ENCODE peak calls at places on chromosomes 6 and 20, in nine cellular contexts. One of them, this sample, is unnamed.

GRCh38 chr6:3410385-3411360 is 46.2 kb downstream of the SLC22A23 start:
- DNase-seq in midbrain: peak
- DNase-seq in SK-MEL-5: peak
- DNase-seq in T follicular helper cell: peak
- DNase-seq in stimulated activated CD4-positive, alpha-beta T cell treated with anti-CD3 and anti-CD28 coated beads, Interleukin-12 subunit alpha, Interleukin-12 subunit beta, amount 100 ng/mL, for 24 hours: peak
- DNase-seq in pancreas: no peak
- DNase-seq in activated CD8-positive, alpha-beta T cell treated with anti-CD3 and anti-CD28 coated beads for 36 hours: peak
- DNase-seq in retina: peak
- DNase-seq in AG20443: peak
- DNase-seq in this sample: peak

GRCh38 chr6:160393966-160394653 is 45.9 kb downstream of the SLC22A3 start:
- DNase-seq in midbrain: no peak
- DNase-seq in SK-MEL-5: no peak
- DNase-seq in T follicular helper cell: no peak
- DNase-seq in stimulated activated CD4-positive, alpha-beta T cell treated with anti-CD3 and anti-CD28 coated beads, Interleukin-12 subunit alpha, Interleukin-12 subunit beta, amount 100 ng/mL, for 24 hours: no peak
- DNase-seq in pancreas: no peak
- DNase-seq in activated CD8-positive, alpha-beta T cell treated with anti-CD3 and anti-CD28 coated beads for 36 hours: no peak
- DNase-seq in retina: no peak
- DNase-seq in AG20443: no peak
- DNase-seq in this sample: no peak

GRCh38 chr6:121000381-121000780 is 333.9 kb downstream of the TBC1D32 start:
- DNase-seq in midbrain: no peak
- DNase-seq in SK-MEL-5: no peak
- DNase-seq in T follicular helper cell: no peak
- DNase-seq in stimulated activated CD4-positive, alpha-beta T cell treated with anti-CD3 and anti-CD28 coated beads, Interleukin-12 subunit alpha, Interleukin-12 subunit beta, amount 100 ng/mL, for 24 hours: no peak
- DNase-seq in pancreas: no peak
- DNase-seq in activated CD8-positive, alpha-beta T cell treated with anti-CD3 and anti-CD28 coated beads for 36 hours: no peak
- DNase-seq in retina: no peak
- DNase-seq in AG20443: no peak
- DNase-seq in this sample: no peak

GRCh38 chr6:45209762-45210161 is 118.4 kb upstream of the RUNX2 start:
- DNase-seq in midbrain: no peak
- DNase-seq in SK-MEL-5: no peak
- DNase-seq in T follicular helper cell: no peak
- DNase-seq in stimulated activated CD4-positive, alpha-beta T cell treated with anti-CD3 and anti-CD28 coated beads, Interleukin-12 subunit alpha, Interleukin-12 subunit beta, amount 100 ng/mL, for 24 hours: no peak
- DNase-seq in pancreas: no peak
- DNase-seq in activated CD8-positive, alpha-beta T cell treated with anti-CD3 and anti-CD28 coated beads for 36 hours: no peak
- DNase-seq in retina: no peak
- DNase-seq in AG20443: peak
- DNase-seq in this sample: peak

GRCh38 chr6:79077680-79078056 is 386 bp downstream of the PHIP start:
- DNase-seq in midbrain: no peak
- DNase-seq in SK-MEL-5: no peak
- DNase-seq in T follicular helper cell: peak
- DNase-seq in stimulated activated CD4-positive, alpha-beta T cell treated with anti-CD3 and anti-CD28 coated beads, Interleukin-12 subunit alpha, Interleukin-12 subunit beta, amount 100 ng/mL, for 24 hours: no peak
- DNase-seq in pancreas: peak
- DNase-seq in activated CD8-positive, alpha-beta T cell treated with anti-CD3 and anti-CD28 coated beads for 36 hours: no peak
- DNase-seq in retina: no peak
- DNase-seq in AG20443: peak
- DNase-seq in this sample: no peak

GRCh38 chr6:28812778-28813569 is 110.8 kb downstream of the TRIM27 start:
- DNase-seq in midbrain: no peak
- DNase-seq in SK-MEL-5: no peak
- DNase-seq in T follicular helper cell: no peak
- DNase-seq in stimulated activated CD4-positive, alpha-beta T cell treated with anti-CD3 and anti-CD28 coated beads, Interleukin-12 subunit alpha, Interleukin-12 subunit beta, amount 100 ng/mL, for 24 hours: no peak
- DNase-seq in pancreas: no peak
- DNase-seq in activated CD8-positive, alpha-beta T cell treated with anti-CD3 and anti-CD28 coated beads for 36 hours: no peak
- DNase-seq in retina: no peak
- DNase-seq in AG20443: no peak
- DNase-seq in this sample: no peak

GRCh38 chr20:1866834-1867233 is 28.4 kb upstream of the SIRPA start:
- DNase-seq in midbrain: no peak
- DNase-seq in SK-MEL-5: no peak
- DNase-seq in T follicular helper cell: no peak
- DNase-seq in stimulated activated CD4-positive, alpha-beta T cell treated with anti-CD3 and anti-CD28 coated beads, Interleukin-12 subunit alpha, Interleukin-12 subunit beta, amount 100 ng/mL, for 24 hours: no peak
- DNase-seq in pancreas: no peak
- DNase-seq in activated CD8-positive, alpha-beta T cell treated with anti-CD3 and anti-CD28 coated beads for 36 hours: no peak
- DNase-seq in retina: no peak
- DNase-seq in AG20443: no peak
- DNase-seq in this sample: no peak

GRCh38 chr6:11425431-11425871 is 112.1 kb upstream of the TMEM170B start:
- DNase-seq in midbrain: no peak
- DNase-seq in SK-MEL-5: peak
- DNase-seq in T follicular helper cell: no peak
- DNase-seq in stimulated activated CD4-positive, alpha-beta T cell treated with anti-CD3 and anti-CD28 coated beads, Interleukin-12 subunit alpha, Interleukin-12 subunit beta, amount 100 ng/mL, for 24 hours: no peak
- DNase-seq in pancreas: no peak
- DNase-seq in activated CD8-positive, alpha-beta T cell treated with anti-CD3 and anti-CD28 coated beads for 36 hours: no peak
- DNase-seq in retina: no peak
- DNase-seq in AG20443: no peak
- DNase-seq in this sample: no peak

GRCh38 chr6:79170915-79171314 is 63.6 kb downstream of the HMGN3 start:
- DNase-seq in midbrain: no peak
- DNase-seq in SK-MEL-5: no peak
- DNase-seq in T follicular helper cell: no peak
- DNase-seq in stimulated activated CD4-positive, alpha-beta T cell treated with anti-CD3 and anti-CD28 coated beads, Interleukin-12 subunit alpha, Interleukin-12 subunit beta, amount 100 ng/mL, for 24 hours: no peak
- DNase-seq in pancreas: no peak
- DNase-seq in activated CD8-positive, alpha-beta T cell treated with anti-CD3 and anti-CD28 coated beads for 36 hours: no peak
- DNase-seq in retina: no peak
- DNase-seq in AG20443: no peak
- DNase-seq in this sample: no peak

GRCh38 chr6:142207265-142207877 is 60.3 kb downstream of the VTA1 start:
- DNase-seq in midbrain: peak
- DNase-seq in SK-MEL-5: peak
- DNase-seq in T follicular helper cell: peak
- DNase-seq in stimulated activated CD4-positive, alpha-beta T cell treated with anti-CD3 and anti-CD28 coated beads, Interleukin-12 subunit alpha, Interleukin-12 subunit beta, amount 100 ng/mL, for 24 hours: peak
- DNase-seq in pancreas: no peak
- DNase-seq in activated CD8-positive, alpha-beta T cell treated with anti-CD3 and anti-CD28 coated beads for 36 hours: peak
- DNase-seq in retina: peak
- DNase-seq in AG20443: peak
- DNase-seq in this sample: peak

GRCh38 chr20:31806564-31807355 is 12.4 kb upstream of the MYLK2 start:
- DNase-seq in midbrain: no peak
- DNase-seq in SK-MEL-5: no peak
- DNase-seq in T follicular helper cell: no peak
- DNase-seq in stimulated activated CD4-positive, alpha-beta T cell treated with anti-CD3 and anti-CD28 coated beads, Interleukin-12 subunit alpha, Interleukin-12 subunit beta, amount 100 ng/mL, for 24 hours: no peak
- DNase-seq in pancreas: no peak
- DNase-seq in activated CD8-positive, alpha-beta T cell treated with anti-CD3 and anti-CD28 coated beads for 36 hours: no peak
- DNase-seq in retina: no peak
- DNase-seq in AG20443: no peak
- DNase-seq in this sample: no peak

GRCh38 chr6:111521497-111522275 is 38.7 kb upstream of the REV3L start:
- DNase-seq in midbrain: no peak
- DNase-seq in SK-MEL-5: no peak
- DNase-seq in T follicular helper cell: no peak
- DNase-seq in stimulated activated CD4-positive, alpha-beta T cell treated with anti-CD3 and anti-CD28 coated beads, Interleukin-12 subunit alpha, Interleukin-12 subunit beta, amount 100 ng/mL, for 24 hours: no peak
- DNase-seq in pancreas: no peak
- DNase-seq in activated CD8-positive, alpha-beta T cell treated with anti-CD3 and anti-CD28 coated beads for 36 hours: no peak
- DNase-seq in retina: no peak
- DNase-seq in AG20443: no peak
- DNase-seq in this sample: peak

GRCh38 chr6:70811788-70812187 is 144.1 kb downstream of the SMAP1 start:
- DNase-seq in midbrain: no peak
- DNase-seq in SK-MEL-5: no peak
- DNase-seq in T follicular helper cell: no peak
- DNase-seq in stimulated activated CD4-positive, alpha-beta T cell treated with anti-CD3 and anti-CD28 coated beads, Interleukin-12 subunit alpha, Interleukin-12 subunit beta, amount 100 ng/mL, for 24 hours: no peak
- DNase-seq in pancreas: no peak
- DNase-seq in activated CD8-positive, alpha-beta T cell treated with anti-CD3 and anti-CD28 coated beads for 36 hours: no peak
- DNase-seq in retina: no peak
- DNase-seq in AG20443: no peak
- DNase-seq in this sample: no peak